ENCODE peak calls at places on chromosomes 2 and 18, in nine cellular contexts. T, X, L, S, M, A, B, Y and H are unnamed samples.

GRCh38 chr18:44887227-44887631 is 206.5 kb downstream of the SETBP1 start:
- DNase-seq in T (no peak), X (peak; percentile 11), L (peak; percentile 39), S (peak; percentile 55), M (no peak), A (no peak), B (no peak), Y (no peak), H (no peak)

GRCh38 chr2:240502430-240503121 is 55.2 kb downstream of the ANKMY1 start:
- DNase-seq in T (no peak), X (no peak), L (no peak), S (no peak), M (no peak), A (peak; percentile 58), B (no peak), Y (no peak), H (no peak)

GRCh38 chr2:175154670-175155082 is 13.3 kb downstream of the ATF2 start:
- DNase-seq in T (no peak), X (peak; percentile 84), L (peak; percentile 23), S (no peak), M (no peak), A (no peak), B (no peak), Y (no peak), H (no peak)

GRCh38 chr2:144939590-144939989 is 419.7 kb upstream of the ZEB2 start:
- DNase-seq in T (no peak), X (no peak), L (no peak), S (no peak), M (no peak), A (no peak), B (no peak), Y (no peak), H (no peak)

GRCh38 chr18:41899535-41899934 is 55.5 kb upstream of the PIK3C3 start:
- DNase-seq in T (no peak), X (no peak), L (no peak), S (no peak), M (no peak), A (no peak), B (no peak), Y (no peak), H (no peak)

GRCh38 chr2:131828164-131828561 is 300.5 kb downstream of the CCDC74A start:
- DNase-seq in T (no peak), X (no peak), L (no peak), S (no peak), M (no peak), A (no peak), B (peak; percentile 52), Y (no peak), H (no peak)

GRCh38 chr2:241225983-241226382 is 37.5 kb downstream of the ANO7 start:
- DNase-seq in T (no peak), X (no peak), L (no peak), S (no peak), M (no peak), A (no peak), B (no peak), Y (no peak), H (no peak)

GRCh38 chr2:27185331-27186026 is 26.4 kb upstream of the ATRAID start:
- DNase-seq in T (no peak), X (peak; percentile 94), L (no peak), S (no peak), M (no peak), A (peak; percentile 94), B (no peak), Y (peak; percentile 41), H (no peak)

GRCh38 chr2:171566753-171567152 is 44.5 kb downstream of the CYBRD1 start:
- DNase-seq in T (no peak), X (no peak), L (no peak), S (no peak), M (no peak), A (no peak), B (no peak), Y (no peak), H (no peak)

GRCh38 chr2:164314148-164314547 is 307.1 kb downstream of the GRB14 start:
- DNase-seq in T (no peak), X (peak; percentile 1), L (no peak), S (no peak), M (no peak), A (no peak), B (no peak), Y (no peak), H (peak; percentile 72)

GRCh38 chr2:204354442-204354856 is 190.8 kb upstream of the PARD3B start:
- DNase-seq in T (no peak), X (no peak), L (no peak), S (no peak), M (no peak), A (no peak), B (no peak), Y (no peak), H (no peak)

GRCh38 chr18:28193177-28193778 is 16.3 kb upstream of the CDH2 start:
- DNase-seq in T (no peak), X (no peak), L (no peak), S (no peak), M (no peak), A (no peak), B (no peak), Y (no peak), H (no peak)

DNA sequence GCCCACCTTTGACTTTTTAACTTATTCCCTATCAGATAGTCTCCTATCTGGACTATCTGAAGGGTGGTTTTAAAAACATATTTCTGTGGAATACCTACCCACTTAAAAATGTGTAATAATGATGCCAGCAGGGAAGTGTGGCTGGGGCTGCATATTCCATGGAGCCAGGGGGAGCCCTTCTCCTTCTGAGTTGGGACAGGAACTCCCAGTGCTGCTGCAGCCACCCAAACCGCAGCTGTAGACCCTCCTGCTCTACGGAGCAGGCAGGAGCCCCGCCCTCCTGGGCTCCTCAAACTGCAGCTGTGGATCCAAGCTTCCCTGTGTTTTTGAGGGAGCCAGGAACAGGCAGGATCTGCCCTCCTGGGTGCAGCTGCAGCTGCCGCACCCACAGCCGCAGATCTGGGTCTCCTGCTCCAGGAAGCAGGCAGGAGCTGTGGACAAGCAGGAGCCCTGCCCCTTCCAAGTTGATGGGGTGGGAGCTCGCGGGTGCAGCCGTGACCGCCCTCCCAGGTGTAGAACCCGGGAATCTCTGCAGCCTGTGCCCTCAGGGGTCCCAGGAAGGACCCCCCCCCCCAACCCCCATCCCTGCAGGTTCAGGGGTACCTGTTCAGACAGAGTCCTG is 57.8 kb downstream of the PDK1 start:
- DNase-seq in T (no peak), X (peak; percentile 44), L (no peak), S (no peak), M (no peak), A (no peak), B (no peak), Y (no peak), H (no peak)
- TF ChIP-seq CTCF in T (no peak), X (peak; percentile 37), L (no peak), S (no peak), M (no peak), A (no peak), B (no peak), Y (no peak), H (no peak)

GRCh38 chr18:7871560-7872456 is 304.7 kb downstream of the PTPRM start:
- DNase-seq in T (no peak), X (peak; percentile 59), L (no peak), S (no peak), M (no peak), A (no peak), B (no peak), Y (no peak), H (no peak)

GRCh38 chr18:7873316-7873715 is 306.2 kb downstream of the PTPRM start:
- DNase-seq in T (no peak), X (no peak), L (no peak), S (no peak), M (no peak), A (no peak), B (no peak), Y (no peak), H (no peak)

GRCh38 chr18:7870855-7871254 is 303.7 kb downstream of the PTPRM start:
- DNase-seq in T (no peak), X (peak; percentile 82), L (no peak), S (no peak), M (no peak), A (no peak), B (no peak), Y (no peak), H (no peak)

GRCh38 chr18:7876354-7876753 is 309.2 kb downstream of the PTPRM start:
- DNase-seq in T (no peak), X (no peak), L (no peak), S (no peak), M (no peak), A (no peak), B (no peak), Y (no peak), H (no peak)

DNA sequence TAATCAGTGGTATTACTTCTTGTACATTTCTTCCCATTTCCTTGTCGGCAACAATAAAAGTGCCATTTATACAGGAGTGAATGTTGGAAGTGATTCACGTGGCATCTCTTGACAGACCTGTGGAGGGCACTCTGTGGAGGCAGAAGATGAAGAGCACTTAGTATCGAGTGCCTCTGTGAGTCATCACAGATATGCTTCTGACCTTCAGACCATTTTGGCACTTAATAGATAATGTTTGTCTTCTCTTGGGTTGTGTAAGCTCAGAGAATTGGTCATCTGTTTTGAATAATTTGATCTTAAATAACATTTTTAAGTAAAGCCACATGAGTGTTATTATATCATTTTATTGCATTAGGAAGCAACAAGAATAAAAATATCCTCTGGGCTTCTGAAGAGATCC is 305.5 kb downstream of the PTPRM start:
- DNase-seq in T (no peak), X (peak; percentile 77), L (no peak), S (no peak), M (no peak), A (no peak), B (no peak), Y (no peak), H (no peak)
- TF ChIP-seq CTCF in T (no peak), X (peak; percentile 31), L (no peak), S (no peak), M (no peak), A (no peak), B (no peak), Y (no peak), H (peak; percentile 16)

DNA sequence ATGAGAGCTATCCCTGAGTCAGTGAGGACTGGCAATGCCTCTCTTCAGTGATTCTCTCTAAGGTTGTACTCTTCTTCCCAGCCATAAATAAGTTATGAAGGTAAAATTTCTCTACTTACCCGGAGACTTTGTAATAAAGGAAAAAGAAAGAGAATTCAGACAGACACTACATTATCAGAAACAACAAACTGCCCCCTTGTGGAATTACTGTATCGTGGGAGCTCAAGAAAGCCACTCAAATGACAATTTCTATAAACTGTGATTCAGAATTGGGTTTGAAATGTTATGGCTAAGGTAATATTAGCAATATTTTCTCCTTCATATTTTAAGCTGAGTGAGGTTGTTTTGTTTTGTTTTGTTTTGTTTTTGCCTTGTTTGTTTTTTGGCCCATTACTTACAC is 155.8 kb upstream of the TANK start:
- DNase-seq in T (no peak), X (peak; percentile 20), L (no peak), S (no peak), M (no peak), A (no peak), B (no peak), Y (no peak), H (no peak)
- TF ChIP-seq CTCF in T (no peak), X (peak; percentile 42), L (peak; percentile 26), S (peak; percentile 38), M (no peak), A (no peak), B (peak; percentile 44), Y (no peak), H (peak; percentile 62)

GRCh38 chr2:42931147-42931817 is 138.9 kb upstream of the HAAO start:
- DNase-seq in T (no peak), X (no peak), L (no peak), S (no peak), M (peak; percentile 71), A (no peak), B (peak; percentile 29), Y (no peak), H (no peak)
- TF ChIP-seq CTCF in T (no peak), X (peak; percentile 32), L (no peak), S (peak; percentile 46), M (peak; percentile 55), A (no peak), B (no peak), Y (no peak), H (peak; percentile 67)